ENCODE peak calls at places on chromosome 2, in four cellular contexts. V, Y, N and F are unnamed samples.

GRCh38 chr2:45626387-45627010 is 15.4 kb upstream of the SRBD1 start:
- DNase-seq in V (no peak), Y (no peak), N (no peak), F (no peak)

GRCh38 chr2:152200562-152201465 is 25.3 kb upstream of the STAM2 start:
- DNase-seq in V (peak; percentile 99), Y (peak; percentile 98), N (peak; percentile 2), F (no peak)

GRCh38 chr2:60551241-60552095 is 2.0 kb downstream of the BCL11A start:
- DNase-seq in V (peak; percentile 29), Y (peak; percentile 28), N (peak; percentile 57), F (no peak)

GRCh38 chr2:167293172-167293781 is 405.0 kb downstream of the XIRP2 start:
- DNase-seq in V (no peak), Y (peak; percentile 45), N (peak; percentile 59), F (peak; percentile 27)

GRCh38 chr2:224646242-224646846 is 61.2 kb upstream of the CUL3 start:
- DNase-seq in V (peak; percentile 3), Y (peak; percentile 37), N (peak; percentile 42), F (peak; percentile 4)

GRCh38 chr2:202135111-202135874 is 62.2 kb downstream of the KIAA2012 start:
- DNase-seq in V (peak; percentile 99), Y (peak; percentile 98), N (no peak), F (no peak)

GRCh38 chr2:27765621-27766286 is 5.8 kb upstream of the MRPL33 start:
- DNase-seq in V (no peak), Y (peak; percentile 44), N (no peak), F (no peak)

GRCh38 chr2:211416373-211416772 is 860.0 kb downstream of the CPS1 start:
- DNase-seq in V (no peak), Y (no peak), N (no peak), F (no peak)

GRCh38 chr2:109375656-109376055 is 238.1 kb downstream of the SEPTIN10 start:
- DNase-seq in V (no peak), Y (no peak), N (no peak), F (no peak)

GRCh38 chr2:23835988-23836387 is 90.9 kb downstream of the ATAD2B start:
- DNase-seq in V (no peak), Y (no peak), N (no peak), F (no peak)

GRCh38 chr2:233572468-233572867 is 5.9 kb upstream of the USP40 start:
- DNase-seq in V (no peak), Y (no peak), N (no peak), F (no peak)

GRCh38 chr2:191501390-191502168 is 176.4 kb upstream of the NABP1 start:
- DNase-seq in V (peak; percentile 28), Y (peak; percentile 78), N (no peak), F (no peak)

GRCh38 chr2:238566001-238566645 is 139.4 kb downstream of the ASB1 start:
- DNase-seq in V (no peak), Y (no peak), N (no peak), F (no peak)

GRCh38 chr2:205925373-205926337 is 160.3 kb downstream of the INO80D start:
- DNase-seq in V (peak; percentile 38), Y (peak; percentile 75), N (peak; percentile 87), F (peak; percentile 90)

GRCh38 chr2:67013821-67014220 is 383.3 kb upstream of the ETAA1 start:
- DNase-seq in V (peak; percentile 8), Y (peak; percentile 8), N (no peak), F (no peak)

GRCh38 chr2:10133007-10133647 is 10.6 kb downstream of the RRM2 start:
- DNase-seq in V (no peak), Y (no peak), N (no peak), F (no peak)

GRCh38 chr2:240584486-240585031 is 2.0 kb upstream of the CAPN10 start:
- DNase-seq in V (no peak), Y (peak; percentile 82), N (peak; percentile 12), F (no peak)

GRCh38 chr2:55163895-55164509 is 68.1 kb downstream of the CLHC1 start:
- DNase-seq in V (no peak), Y (no peak), N (no peak), F (no peak)

GRCh38 chr2:110211938-110212858 is at the start of gene MTLN:
- DNase-seq in V (peak; percentile 76), Y (peak; percentile 81), N (peak; percentile 77), F (peak; percentile 36)

GRCh38 chr2:37585982-37586621 is 85.3 kb downstream of the CDC42EP3 start:
- DNase-seq in V (peak; percentile 93), Y (peak; percentile 94), N (no peak), F (no peak)

GRCh38 chr2:168049609-168050008 is 197.8 kb downstream of the STK39 start:
- DNase-seq in V (no peak), Y (no peak), N (no peak), F (no peak)

GRCh38 chr2:128374001-128374710 is 55.5 kb upstream of the HS6ST1 start:
- DNase-seq in V (peak; percentile 73), Y (no peak), N (no peak), F (no peak)

GRCh38 chr2:209974566-209974965 is 27.9 kb upstream of the RPE start:
- DNase-seq in V (peak; percentile 43), Y (peak; percentile 13), N (no peak), F (no peak)

GRCh38 chr2:174611851-174612250 is 14.2 kb upstream of the WIPF1 start:
- DNase-seq in V (no peak), Y (no peak), N (no peak), F (no peak)

GRCh38 chr2:230640540-230641011 is 72.1 kb upstream of the CAB39 start:
- DNase-seq in V (peak; percentile 5), Y (peak; percentile 86), N (no peak), F (no peak)

GRCh38 chr2:31386648-31387047 is 27.9 kb downstream of the XDH start:
- DNase-seq in V (no peak), Y (peak; percentile 13), N (peak; percentile 36), F (no peak)
- TF ChIP-seq CTCF in V (peak; percentile 17), Y (peak; percentile 12), N (peak; percentile 34), F (no peak)

GRCh38 chr2:39922679-39923416 is 143.8 kb upstream of the THUMPD2 start:
- DNase-seq in V (no peak), Y (no peak), N (no peak), F (no peak)

GRCh38 chr2:39918886-39919285 is 139.8 kb upstream of the THUMPD2 start:
- DNase-seq in V (no peak), Y (no peak), N (no peak), F (no peak)

GRCh38 chr2:39919511-39920317 is 140.7 kb upstream of the THUMPD2 start:
- DNase-seq in V (no peak), Y (no peak), N (no peak), F (no peak)

GRCh38 chr2:39925312-39925711 is 146.3 kb upstream of the THUMPD2 start:
- DNase-seq in V (no peak), Y (no peak), N (no peak), F (no peak)

GRCh38 chr2:39920318-39920775 is 141.3 kb upstream of the THUMPD2 start:
- DNase-seq in V (no peak), Y (no peak), N (no peak), F (no peak)
- TF ChIP-seq CTCF in V (no peak), Y (no peak), N (no peak), F (no peak)

DNA sequence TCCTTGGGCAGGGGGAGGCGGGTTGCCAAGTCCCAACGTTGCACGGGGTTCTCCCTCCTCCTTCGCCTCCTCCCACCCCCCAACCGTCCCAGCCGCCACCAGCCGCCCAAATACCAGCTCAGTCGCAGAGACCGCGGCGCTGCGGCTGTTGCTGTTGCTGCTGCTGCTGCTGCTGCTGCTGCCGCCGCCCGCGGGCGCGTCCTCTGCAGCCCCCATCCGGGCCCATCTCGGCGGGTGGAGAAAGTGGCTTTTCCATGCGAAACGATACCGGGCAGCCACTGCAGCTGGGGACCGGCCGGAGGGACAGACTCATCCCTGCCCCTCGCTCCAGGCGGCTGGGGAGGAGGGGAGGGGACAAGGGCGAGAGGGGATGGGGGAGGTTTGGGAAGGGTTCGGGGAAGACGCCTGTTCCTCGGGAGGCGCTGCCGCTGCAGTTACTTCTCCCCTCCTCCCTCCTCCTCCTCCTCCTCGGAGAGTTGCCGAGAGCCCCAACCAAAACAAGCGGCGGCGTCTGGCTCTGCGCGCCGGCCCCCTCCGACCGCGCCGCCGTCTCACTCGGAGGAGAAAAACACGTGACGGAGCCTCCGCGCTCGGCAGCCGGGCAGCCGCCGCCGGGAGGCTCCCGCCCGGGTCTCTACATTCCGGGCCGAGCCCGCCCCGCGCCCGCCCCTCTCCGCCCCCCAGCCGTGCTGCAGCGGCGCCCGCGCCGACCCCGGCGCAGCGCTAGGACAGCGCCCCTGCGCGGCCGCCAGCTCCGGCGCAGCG is at the start of gene IRS1:
- DNase-seq in V (peak; percentile 71), Y (peak; percentile 81), N (peak; percentile 94), F (peak; percentile 60)
- TF ChIP-seq CTCF in V (no peak), Y (no peak), N (no peak), F (peak; percentile 64)

GRCh38 chr2:18219676-18220075 is 340.8 kb downstream of the RDH14 start:
- DNase-seq in V (peak; percentile 5), Y (peak; percentile 34), N (no peak), F (no peak)
- TF ChIP-seq CTCF in V (peak; percentile 63), Y (peak; percentile 45), N (no peak), F (no peak)

GRCh38 chr2:171785450-171785849 is 98.2 kb downstream of the DYNC1I2 start:
- DNase-seq in V (no peak), Y (no peak), N (no peak), F (no peak)

GRCh38 chr2:171789956-171790355 is 102.7 kb downstream of the DYNC1I2 start:
- DNase-seq in V (no peak), Y (no peak), N (no peak), F (no peak)

GRCh38 chr2:171788316-171788993 is 101.2 kb downstream of the DYNC1I2 start:
- DNase-seq in V (no peak), Y (no peak), N (no peak), F (no peak)

GRCh38 chr2:171792157-171792556 is 101.9 kb downstream of the SLC25A12 start:
- DNase-seq in V (no peak), Y (no peak), N (no peak), F (no peak)

GRCh38 chr2:171787333-171788072 is 100.2 kb downstream of the DYNC1I2 start:
- DNase-seq in V (no peak), Y (no peak), N (peak; percentile 60), F (no peak)
- TF ChIP-seq CTCF in V (no peak), Y (no peak), N (peak; percentile 40), F (no peak)

DNA sequence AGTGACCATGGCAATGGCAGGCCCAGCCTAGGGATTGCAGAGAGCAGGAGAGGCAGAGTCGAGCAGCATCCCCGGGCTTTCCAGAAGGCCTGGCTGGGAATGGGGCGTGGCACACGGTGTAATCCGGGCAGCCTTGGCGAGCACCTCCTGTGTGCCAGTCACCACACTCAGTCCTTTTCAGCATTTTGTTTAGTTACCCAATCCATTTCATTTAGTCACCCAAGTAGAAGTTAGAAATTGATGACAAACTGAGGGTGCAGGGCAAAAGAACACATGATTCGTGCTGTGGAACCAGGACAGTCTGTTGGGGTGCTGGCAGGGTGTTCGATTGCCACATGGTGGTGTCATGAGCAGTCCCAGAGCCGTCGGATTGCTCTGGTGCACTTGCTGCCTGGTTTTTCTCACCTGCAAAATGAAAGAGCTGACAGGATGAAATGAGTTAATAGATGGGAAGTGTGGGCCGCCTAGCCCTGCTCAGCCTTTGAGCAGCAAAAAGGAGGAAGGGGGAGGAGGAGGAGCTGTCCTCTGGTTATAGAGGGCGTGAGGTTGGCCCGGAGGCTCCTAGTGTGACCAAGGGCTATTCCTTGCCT is 299.4 kb downstream of the AGAP1 start:
- DNase-seq in V (peak; percentile 32), Y (peak; percentile 38), N (peak; percentile 42), F (peak; percentile 18)
- TF ChIP-seq CTCF in V (peak; percentile 48), Y (peak; percentile 30), N (peak; percentile 53), F (peak; percentile 53)

DNA sequence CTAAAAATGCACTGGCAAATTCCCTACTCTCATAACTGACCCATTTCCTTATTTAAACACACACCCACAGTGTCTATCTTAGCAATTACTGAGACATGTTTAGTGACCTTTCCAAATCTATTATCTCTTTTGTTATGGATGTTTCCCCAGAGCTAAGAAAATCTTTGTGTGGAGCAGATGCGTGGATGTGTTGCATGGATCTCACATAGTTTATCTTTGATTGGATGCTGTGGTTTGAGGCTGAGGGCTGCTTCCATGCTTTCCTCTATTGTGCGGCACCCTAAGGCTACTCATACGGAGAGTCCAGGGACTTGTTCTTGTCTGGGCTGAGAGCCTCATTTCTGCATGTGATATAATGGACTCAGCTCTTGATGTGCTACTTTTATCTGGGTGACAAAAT is 4.7 kb downstream of the ANKZF1 start:
- DNase-seq in V (no peak), Y (no peak), N (no peak), F (no peak)
- TF ChIP-seq CTCF in V (no peak), Y (no peak), N (no peak), F (no peak)